ENCODE peak calls at places on chromosomes 16 and 17, in six cellular contexts. D is astrocyte; V is fibroblast of lung; E is lung; P is CD8-positive, alpha-beta T cell; T is MM.1S. L is an unnamed sample. For H3K9me3, the result is how much of the 10 kb centered on the place peaks cover.

GRCh38 chr16:25747160-25747758 is 55.5 kb downstream of the HS3ST4 start:
- DNase-seq in V (no peak), E (no peak), T (peak), D (no peak), P (no peak), L (no peak)

GRCh38 chr17:81440511-81441244 is 45.4 kb downstream of the BAHCC1 start:
- DNase-seq in T (peak), E (no peak), D (no peak), P (no peak), V (no peak), L (no peak)

GRCh38 chr17:80671823-80672105 is 127.1 kb downstream of the RPTOR start:
- DNase-seq in T (no peak), P (no peak), E (no peak), V (no peak), D (no peak), L (no peak)

GRCh38 chr17:38702166-38702899 is 2.7 kb upstream of the MLLT6 start:
- DNase-seq in E (peak), D (peak), P (peak), T (peak), V (peak), L (peak)

GRCh38 chr17:63477471-63478440 is 895 bp downstream of the ACE start:
- DNase-seq in D (no peak), T (no peak), P (no peak), V (no peak), E (no peak), L (no peak)

GRCh38 chr16:78184554-78185183 is 85.2 kb downstream of the WWOX start:
- DNase-seq in V (peak), E (no peak), T (no peak), D (peak), P (no peak), L (no peak)

GRCh38 chr16:73285336-73285735 is 237.4 kb upstream of the ZFHX3 start:
- DNase-seq in E (no peak), V (no peak), P (no peak), D (no peak), T (no peak), L (no peak)

GRCh38 chr17:39219647-39220154 is 6.0 kb downstream of the STAC2 start:
- DNase-seq in D (no peak), T (no peak), E (no peak), V (no peak), P (no peak), L (no peak)

GRCh38 chr16:12350945-12351344 is 374.4 kb downstream of the SNX29 start:
- DNase-seq in V (no peak), E (no peak), D (no peak), P (no peak), T (no peak), L (no peak)

GRCh38 chr17:18904482-18904881 is 46.6 kb downstream of the PRPSAP2 start:
- DNase-seq in E (no peak), P (no peak), T (no peak), D (no peak), V (no peak), L (no peak)

DNA sequence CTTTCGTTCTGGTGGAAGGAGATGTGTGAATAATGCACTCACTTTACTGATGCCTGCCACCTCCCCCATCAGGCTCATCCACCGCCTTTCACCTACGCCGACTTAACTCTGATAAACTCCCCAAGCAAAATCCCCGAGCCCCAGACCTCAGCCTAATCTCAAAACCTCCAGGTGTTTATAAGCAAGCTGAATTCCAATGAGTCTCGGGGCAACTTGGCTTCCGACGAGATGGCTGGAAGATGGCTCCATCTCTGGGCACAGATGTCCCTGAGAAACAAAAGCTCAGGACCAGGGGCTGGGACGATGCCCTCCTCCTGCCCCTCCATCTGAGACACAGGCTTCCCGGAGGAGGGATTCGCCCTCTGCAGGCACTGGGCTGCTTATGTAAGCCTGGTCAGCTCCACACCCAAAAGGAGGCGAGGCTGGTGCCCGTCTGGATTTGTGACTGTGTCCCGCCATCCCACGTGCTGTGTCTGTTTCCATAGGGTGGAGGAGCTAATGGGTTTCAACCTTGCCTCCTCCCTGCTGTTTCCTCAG is 386.4 kb upstream of the TNRC6C start:
- DNase-seq in P (no peak), T (no peak), D (no peak), E (no peak), V (no peak), L (no peak)
- H3K4me3 ChIP-seq in P (peak), T (no peak), D (no peak), E (no peak), V (no peak), L (no peak)

DNA sequence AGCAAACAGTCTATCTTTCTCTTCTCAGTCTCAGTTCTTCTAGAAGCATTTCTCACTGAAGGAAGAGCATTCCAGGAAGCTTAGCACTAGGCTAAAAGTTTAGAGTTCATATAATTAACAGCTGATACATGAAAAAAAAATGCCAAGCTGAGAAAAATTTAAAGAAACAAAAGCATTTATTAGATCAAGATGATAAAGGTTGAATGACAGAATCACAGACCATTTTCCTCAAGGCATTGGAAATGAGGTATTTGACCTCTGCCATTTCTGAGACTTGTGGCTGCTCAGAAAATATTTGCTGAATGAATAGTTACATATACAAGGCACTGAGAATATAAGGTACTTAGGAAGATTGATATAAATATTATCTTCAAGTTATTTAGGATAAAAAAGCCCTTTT is 901.6 kb upstream of the GOT2 start:
- DNase-seq in P (no peak), T (no peak), V (no peak), D (peak), E (no peak), L (no peak)
- H3K27ac ChIP-seq in P (no peak), T (no peak), V (peak), D (peak), E (no peak), L (no peak)

GRCh38 chr16:48113471-48113870 is 42.3 kb downstream of the ABCC12 start:
- DNase-seq in V (no peak), T (no peak), D (no peak), E (no peak), P (no peak), L (no peak)
- H3K9me3 ChIP-seq in V (under half), T (under half), D (under half), E (under half), P (under half), L (under half)

DNA sequence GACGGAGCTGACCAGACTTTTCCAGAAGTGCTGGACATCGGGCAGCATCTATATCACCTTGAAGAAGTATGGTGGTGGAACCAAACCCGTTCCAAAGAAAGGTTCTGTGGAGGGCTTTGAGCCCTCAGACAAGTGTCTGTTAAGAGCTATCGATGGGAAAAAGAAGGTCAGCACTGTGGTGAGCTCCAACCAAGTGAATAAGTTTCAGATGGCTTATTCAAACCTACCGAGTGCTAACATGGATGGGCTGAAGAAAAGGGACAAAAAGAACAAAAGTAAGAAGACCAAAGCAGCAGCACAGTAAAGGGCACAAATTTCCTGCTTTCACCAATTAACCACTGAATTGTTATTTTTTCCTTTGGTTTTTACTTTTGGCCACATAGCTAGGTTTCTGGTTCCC is 6.9 kb downstream of the KAT7 start:
- DNase-seq in T (no peak), V (no peak), D (no peak), E (no peak), P (no peak), L (no peak)
- H3K4me3 ChIP-seq in T (no peak), V (no peak), D (no peak), E (no peak), P (no peak), L (peak)

DNA sequence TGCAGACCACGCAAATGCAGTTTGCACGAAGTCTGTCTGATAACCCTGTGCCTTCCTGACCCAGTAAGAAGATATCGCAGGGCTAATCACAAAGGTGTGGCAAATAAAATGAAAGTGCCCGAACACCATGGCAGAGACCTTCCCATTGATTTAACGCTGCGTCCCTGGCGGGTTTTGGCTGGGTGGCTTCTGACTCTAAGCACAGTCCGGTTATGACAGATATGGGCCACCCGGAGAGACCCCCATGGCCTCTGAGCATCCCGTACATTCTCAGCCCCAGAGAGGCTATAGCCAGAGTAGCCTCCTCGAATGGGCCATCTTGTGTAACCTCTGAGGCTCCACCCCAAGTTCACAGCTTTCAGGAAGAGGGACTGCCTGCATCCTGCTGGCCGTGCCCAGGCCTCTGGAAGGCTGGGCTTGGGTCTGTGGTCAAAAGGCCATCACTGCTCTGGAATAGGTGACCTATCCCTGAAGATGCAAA is 5.5 kb downstream of the FOXC2 start:
- DNase-seq in E (no peak), T (no peak), P (no peak), D (no peak), V (no peak), L (no peak)
- H3K27ac ChIP-seq in E (no peak), T (no peak), P (no peak), D (peak), V (no peak), L (no peak)

L was measured in CD4-positive, CD25-positive, alpha-beta regulatory T cell.